ENCODE peak calls at places on chromosome 17, in four cellular contexts. One of them, this sample, is unnamed.

GRCh38 chr17:6657633-6658287 is 6.2 kb downstream of the C17orf100 start:
- DNase-seq in HepG2: no peak
- DNase-seq in K562: no peak
- DNase-seq in GM12878: no peak
- DNase-seq in this sample: no peak

GRCh38 chr17:33049781-33050414 is 58.3 kb downstream of the SPACA3 start:
- DNase-seq in HepG2: peak
- DNase-seq in K562: peak
- DNase-seq in GM12878: no peak
- DNase-seq in this sample: peak

GRCh38 chr17:48587276-48588073 is 2.6 kb downstream of the HOXB3 start:
- DNase-seq in HepG2: no peak
- DNase-seq in K562: no peak
- DNase-seq in GM12878: no peak
- DNase-seq in this sample: no peak

GRCh38 chr17:1197781-1198490 is 18.2 kb upstream of the ABR start:
- DNase-seq in HepG2: no peak
- DNase-seq in K562: no peak
- DNase-seq in GM12878: peak
- DNase-seq in this sample: no peak

GRCh38 chr17:78647030-78647429 is 69.8 kb upstream of the DNAH17 start:
- DNase-seq in HepG2: no peak
- DNase-seq in K562: no peak
- DNase-seq in GM12878: no peak
- DNase-seq in this sample: no peak

GRCh38 chr17:70629902-70630301 is 460.6 kb downstream of the KCNJ2 start:
- DNase-seq in HepG2: no peak
- DNase-seq in K562: peak
- DNase-seq in GM12878: no peak
- DNase-seq in this sample: no peak

GRCh38 chr17:14772776-14773175 is 471.9 kb downstream of the HS3ST3B1 start:
- DNase-seq in HepG2: no peak
- DNase-seq in K562: no peak
- DNase-seq in GM12878: no peak
- DNase-seq in this sample: no peak

GRCh38 chr17:8791910-8792270 is 7.3 kb downstream of the MFSD6L start:
- DNase-seq in HepG2: no peak
- DNase-seq in K562: no peak
- DNase-seq in GM12878: no peak
- DNase-seq in this sample: no peak

GRCh38 chr17:47684025-47684424 is 9.9 kb upstream of the TBKBP1 start:
- DNase-seq in HepG2: no peak
- DNase-seq in K562: no peak
- DNase-seq in GM12878: no peak
- DNase-seq in this sample: no peak

GRCh38 chr17:10768766-10769383 is 35.0 kb downstream of the TMEM238L start:
- DNase-seq in HepG2: no peak
- DNase-seq in K562: no peak
- DNase-seq in GM12878: no peak
- DNase-seq in this sample: no peak

GRCh38 chr17:79715318-79716182 is 15.2 kb upstream of the ENPP7 start:
- DNase-seq in HepG2: peak
- DNase-seq in K562: no peak
- DNase-seq in GM12878: no peak
- DNase-seq in this sample: no peak

GRCh38 chr17:4806770-4807533 is at the start of gene PLD2:
- DNase-seq in HepG2: peak
- DNase-seq in K562: peak
- DNase-seq in GM12878: no peak
- DNase-seq in this sample: peak

GRCh38 chr17:39531252-39531651 is 70.0 kb downstream of the CDK12 start:
- DNase-seq in HepG2: no peak
- DNase-seq in K562: no peak
- DNase-seq in GM12878: no peak
- DNase-seq in this sample: no peak

GRCh38 chr17:77846531-77847085 is 111.9 kb upstream of the TNRC6C start:
- DNase-seq in HepG2: no peak
- DNase-seq in K562: no peak
- DNase-seq in GM12878: no peak
- DNase-seq in this sample: no peak

GRCh38 chr17:45745843-45746494 is 38.2 kb upstream of the CRHR1 start:
- DNase-seq in HepG2: no peak
- DNase-seq in K562: no peak
- DNase-seq in GM12878: no peak
- DNase-seq in this sample: no peak

GRCh38 chr17:33284022-33284421 is 9.1 kb downstream of the ASIC2 start:
- DNase-seq in HepG2: peak
- DNase-seq in K562: no peak
- DNase-seq in GM12878: no peak
- DNase-seq in this sample: no peak

GRCh38 chr17:73548620-73549311 is 95.5 kb downstream of the SDK2 start:
- DNase-seq in HepG2: no peak
- DNase-seq in K562: no peak
- DNase-seq in GM12878: no peak
- DNase-seq in this sample: no peak

GRCh38 chr17:80147035-80147939 is at the start of gene EIF4A3:
- DNase-seq in HepG2: peak
- DNase-seq in K562: peak
- DNase-seq in GM12878: peak
- DNase-seq in this sample: peak

GRCh38 chr17:38741853-38742421 is 6.2 kb downstream of the PCGF2 start:
- DNase-seq in HepG2: no peak
- DNase-seq in K562: no peak
- DNase-seq in GM12878: no peak
- DNase-seq in this sample: no peak

GRCh38 chr17:78138204-78139060 is 7.8 kb upstream of the C17orf99 start:
- DNase-seq in HepG2: no peak
- DNase-seq in K562: no peak
- DNase-seq in GM12878: no peak
- DNase-seq in this sample: no peak

GRCh38 chr17:38710603-38710962 is 5.5 kb downstream of the MLLT6 start:
- DNase-seq in HepG2: no peak
- DNase-seq in K562: no peak
- DNase-seq in GM12878: no peak
- DNase-seq in this sample: no peak

GRCh38 chr17:49439673-49440571 is 25.2 kb upstream of the PHB1 start:
- DNase-seq in HepG2: peak
- DNase-seq in K562: no peak
- DNase-seq in GM12878: no peak
- DNase-seq in this sample: no peak

GRCh38 chr17:28057731-28058246 is 15.3 kb downstream of the NLK start:
- DNase-seq in HepG2: peak
- DNase-seq in K562: no peak
- DNase-seq in GM12878: peak
- DNase-seq in this sample: no peak

GRCh38 chr17:45171338-45172231 is 9.9 kb downstream of the HEXIM2 start:
- DNase-seq in HepG2: peak
- DNase-seq in K562: no peak
- DNase-seq in GM12878: no peak
- DNase-seq in this sample: no peak

GRCh38 chr17:78805301-78805700 is 23.2 kb upstream of the CYTH1 start:
- DNase-seq in HepG2: no peak
- DNase-seq in K562: no peak
- DNase-seq in GM12878: no peak
- DNase-seq in this sample: no peak

GRCh38 chr17:70563301-70563820 is 394.0 kb downstream of the KCNJ2 start:
- DNase-seq in HepG2: no peak
- DNase-seq in K562: no peak
- DNase-seq in GM12878: no peak
- DNase-seq in this sample: no peak

GRCh38 chr17:50094243-50094752 is 853 bp upstream of the PDK2 start:
- DNase-seq in HepG2: peak
- DNase-seq in K562: peak
- DNase-seq in GM12878: peak
- DNase-seq in this sample: peak

GRCh38 chr17:81044764-81045589 is 10.0 kb downstream of the BAIAP2 start:
- DNase-seq in HepG2: peak
- DNase-seq in K562: peak
- DNase-seq in GM12878: no peak
- DNase-seq in this sample: no peak

GRCh38 chr17:12983986-12984932 is 33.6 kb downstream of the ELAC2 start:
- DNase-seq in HepG2: no peak
- DNase-seq in K562: no peak
- DNase-seq in GM12878: no peak
- DNase-seq in this sample: no peak

GRCh38 chr17:43898446-43898845 is 8.9 kb downstream of the MPP2 start:
- DNase-seq in HepG2: no peak
- DNase-seq in K562: no peak
- DNase-seq in GM12878: no peak
- DNase-seq in this sample: no peak

GRCh38 chr17:34981538-34982241 is 1.4 kb downstream of the LIG3 start:
- DNase-seq in HepG2: no peak
- DNase-seq in K562: peak
- DNase-seq in GM12878: no peak
- DNase-seq in this sample: peak

GRCh38 chr17:51703364-51704341 is 443.3 kb downstream of the UTP18 start:
- DNase-seq in HepG2: no peak
- DNase-seq in K562: no peak
- DNase-seq in GM12878: no peak
- DNase-seq in this sample: no peak

GRCh38 chr17:45279898-45280297 is 18.0 kb upstream of the SPATA32 start:
- DNase-seq in HepG2: no peak
- DNase-seq in K562: no peak
- DNase-seq in GM12878: no peak
- DNase-seq in this sample: no peak

GRCh38 chr17:1060991-1061390 is 64.1 kb downstream of the TIMM22 start:
- DNase-seq in HepG2: no peak
- DNase-seq in K562: peak
- DNase-seq in GM12878: no peak
- DNase-seq in this sample: no peak

GRCh38 chr17:27756467-27757371 is 43.6 kb downstream of the NOS2 start:
- DNase-seq in HepG2: peak
- DNase-seq in K562: peak
- DNase-seq in GM12878: no peak
- DNase-seq in this sample: peak

GRCh38 chr17:35981908-35982330 is 622 bp upstream of the CCL16 start:
- DNase-seq in HepG2: peak
- DNase-seq in K562: peak
- DNase-seq in GM12878: no peak
- DNase-seq in this sample: no peak

GRCh38 chr17:82813299-82814051 is 26.3 kb downstream of the ZNF750 start:
- DNase-seq in HepG2: no peak
- DNase-seq in K562: no peak
- DNase-seq in GM12878: no peak
- DNase-seq in this sample: no peak
- TF ChIP-seq FOXK2 in HepG2: no peak
- TF ChIP-seq FOXK2 in K562: no peak
- TF ChIP-seq FOXK2 in GM12878: no peak
- TF ChIP-seq FOXK2 in this sample: no peak

GRCh38 chr17:60862482-60862881 is 184.8 kb downstream of the BCAS3 start:
- DNase-seq in HepG2: no peak
- DNase-seq in K562: no peak
- DNase-seq in GM12878: no peak
- DNase-seq in this sample: no peak
- TF ChIP-seq SP1 in HepG2: no peak
- TF ChIP-seq SP1 in K562: no peak
- TF ChIP-seq SP1 in GM12878: no peak
- TF ChIP-seq SP1 in this sample: no peak

DNA sequence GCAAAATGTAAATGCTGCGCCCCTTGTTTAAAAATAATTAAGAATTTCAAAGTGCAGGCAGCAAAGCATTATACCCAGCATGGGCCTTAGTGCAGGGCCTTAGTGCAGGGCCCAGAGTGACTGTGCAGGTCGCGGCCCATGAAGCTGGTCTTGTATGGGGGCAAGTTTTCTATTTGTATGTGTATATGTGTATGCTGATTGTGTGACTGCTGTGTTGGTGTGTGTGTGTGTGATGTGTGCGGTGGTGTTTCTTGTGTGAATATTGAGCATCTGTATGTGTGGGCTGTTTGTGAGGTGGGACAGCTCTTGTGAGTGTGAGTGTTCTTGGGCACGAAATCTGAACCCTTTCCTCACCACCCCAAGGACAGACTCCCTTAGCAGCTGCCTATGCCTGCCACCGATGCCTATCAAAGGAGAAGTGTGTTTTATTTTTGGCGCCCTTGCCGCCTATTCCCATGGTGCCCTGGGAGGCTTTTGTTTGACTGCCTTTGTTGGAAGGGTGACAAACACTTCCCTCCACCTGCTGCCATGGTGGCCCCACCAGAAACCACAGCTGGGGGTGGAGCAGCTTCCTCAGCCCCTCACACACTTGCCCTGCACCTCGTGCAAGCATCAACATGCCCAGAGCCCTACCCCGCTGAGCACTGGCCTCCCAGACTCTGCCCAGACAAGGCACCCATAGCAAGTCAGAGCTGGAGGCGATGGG is 18.0 kb downstream of the CCR7 start:
- DNase-seq in HepG2: no peak
- DNase-seq in K562: no peak
- DNase-seq in GM12878: no peak
- DNase-seq in this sample: no peak
- TF ChIP-seq FOXK2 in HepG2: no peak
- TF ChIP-seq FOXK2 in K562: no peak
- TF ChIP-seq FOXK2 in GM12878: peak
- TF ChIP-seq FOXK2 in this sample: no peak

GRCh38 chr17:76725580-76726230 is 701 bp downstream of the JMJD6 start:
- DNase-seq in HepG2: peak
- DNase-seq in K562: peak
- DNase-seq in GM12878: no peak
- DNase-seq in this sample: peak

GRCh38 chr17:76723812-76724211 is 2.6 kb downstream of the JMJD6 start:
- DNase-seq in HepG2: no peak
- DNase-seq in K562: no peak
- DNase-seq in GM12878: no peak
- DNase-seq in this sample: no peak

GRCh38 chr17:76726231-76726765 is at the start of gene JMJD6:
- DNase-seq in HepG2: peak
- DNase-seq in K562: peak
- DNase-seq in GM12878: peak
- DNase-seq in this sample: peak

GRCh38 chr17:76726766-76727718 is at the start of gene METTL23:
- DNase-seq in HepG2: peak
- DNase-seq in K562: peak
- DNase-seq in GM12878: no peak
- DNase-seq in this sample: peak

DNA sequence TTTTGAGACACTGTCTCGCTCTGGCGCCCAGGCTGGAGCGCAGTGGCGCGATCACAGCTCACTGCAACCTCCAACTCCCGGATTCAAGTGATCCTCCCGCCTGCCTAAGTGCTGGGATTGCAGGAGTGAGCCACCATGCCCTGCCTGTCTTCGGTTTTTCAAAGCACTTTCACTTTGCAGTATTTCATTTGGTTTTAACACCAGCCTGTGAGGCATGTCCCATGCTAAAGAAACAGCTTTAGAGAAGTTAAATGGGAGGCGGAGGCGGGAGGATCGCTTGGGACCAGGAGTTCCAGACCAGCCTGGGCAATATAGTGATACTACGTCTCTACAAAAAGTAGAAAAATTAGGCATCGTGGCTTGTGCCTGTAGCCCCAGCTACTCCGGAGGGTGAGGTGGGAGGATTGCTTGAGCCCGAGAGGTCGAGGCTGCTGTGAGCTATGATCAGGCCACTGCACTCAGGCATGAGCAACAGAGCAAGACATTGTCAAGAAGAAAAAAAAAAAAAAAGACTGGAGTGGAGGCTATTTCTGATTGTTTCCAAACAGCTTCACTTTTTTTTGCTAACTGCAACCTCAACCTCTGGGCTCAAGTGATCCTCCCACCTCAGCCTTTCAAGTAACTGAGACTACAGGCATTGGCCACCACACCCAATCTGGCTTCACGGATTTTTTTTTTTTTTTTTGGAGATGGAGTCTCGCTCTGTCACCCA is 1.3 kb downstream of the METTL23 start:
- DNase-seq in HepG2: no peak
- DNase-seq in K562: peak
- DNase-seq in GM12878: peak
- DNase-seq in this sample: no peak
- TF ChIP-seq SP1 in HepG2: no peak
- TF ChIP-seq SP1 in K562: no peak
- TF ChIP-seq SP1 in GM12878: no peak
- TF ChIP-seq SP1 in this sample: no peak

This sample was measured in HEK293T.